ENCODE peak calls at places on chromosomes 4 and X, in ten cellular contexts. Q, C, T, Z, X, H, R, I, N and L are unnamed samples.

GRCh38 chr4:28883211-28883610 is 1837.0 kb upstream of the PCDH7 start:
- DNase-seq in Q (no peak), C (no peak), T (no peak), Z (no peak), X (no peak), H (no peak), R (no peak), I (no peak), N (no peak), L (no peak)

GRCh38 chr4:140884431-140885058 is 128.4 kb upstream of the TBC1D9 start:
- DNase-seq in Q (no peak), C (peak), T (no peak), Z (peak), X (peak), H (peak), R (no peak), I (peak), N (no peak), L (peak)

GRCh38 chrX:111353810-111354209 is 58.2 kb downstream of the DCX start:
- DNase-seq in Q (no peak), C (no peak), T (no peak), Z (no peak), X (no peak), H (no peak), R (no peak), I (no peak), N (no peak), L (no peak)

GRCh38 chr4:119103263-119103662 is 32.4 kb upstream of the MYOZ2 start:
- DNase-seq in Q (no peak), C (peak), T (no peak), Z (peak), X (no peak), H (peak), R (no peak), I (no peak), N (peak), L (peak)

GRCh38 chrX:108299101-108299591 is 139.1 kb downstream of the COL4A6 start:
- DNase-seq in Q (no peak), C (no peak), T (no peak), Z (peak), X (no peak), H (no peak), R (no peak), I (no peak), N (no peak), L (peak)

GRCh38 chr4:81550005-81550896 is 78.5 kb upstream of the RASGEF1B start:
- DNase-seq in Q (no peak), C (no peak), T (no peak), Z (no peak), X (no peak), H (no peak), R (no peak), I (no peak), N (no peak), L (no peak)

GRCh38 chr4:107863850-107864371 is 39.2 kb downstream of the SGMS2 start:
- DNase-seq in Q (no peak), C (peak), T (no peak), Z (peak), X (no peak), H (no peak), R (no peak), I (peak), N (no peak), L (peak)

GRCh38 chrX:53237056-53237455 is 12.0 kb upstream of the KDM5C start:
- DNase-seq in Q (no peak), C (no peak), T (no peak), Z (no peak), X (no peak), H (no peak), R (no peak), I (no peak), N (no peak), L (no peak)

GRCh38 chr4:182188622-182189021 is 54.6 kb upstream of the TENM3 start:
- DNase-seq in Q (no peak), C (no peak), T (no peak), Z (no peak), X (no peak), H (peak), R (no peak), I (no peak), N (no peak), L (peak)

GRCh38 chr4:95835672-95836071 is 4.2 kb upstream of the PDHA2 start:
- DNase-seq in Q (no peak), C (no peak), T (no peak), Z (no peak), X (no peak), H (no peak), R (no peak), I (no peak), N (no peak), L (no peak)

GRCh38 chr4:7999695-8000094 is 60.0 kb upstream of the AFAP1 start:
- DNase-seq in Q (no peak), C (no peak), T (no peak), Z (no peak), X (no peak), H (no peak), R (no peak), I (no peak), N (no peak), L (no peak)

GRCh38 chr4:54172156-54172555 is 56.9 kb upstream of the PDGFRA start:
- DNase-seq in Q (no peak), C (no peak), T (no peak), Z (no peak), X (no peak), H (no peak), R (no peak), I (no peak), N (no peak), L (no peak)

GRCh38 chrX:124518888-124519287 is 172.5 kb downstream of the SH2D1A start:
- DNase-seq in Q (no peak), C (no peak), T (no peak), Z (no peak), X (no peak), H (peak), R (no peak), I (no peak), N (no peak), L (peak)

GRCh38 chr4:1410491-1411325 is 4.5 kb upstream of the NKX1-1 start:
- DNase-seq in Q (peak), C (no peak), T (no peak), Z (peak), X (peak), H (peak), R (peak), I (no peak), N (peak), L (peak)

GRCh38 chrX:138127314-138127713 is 561.4 kb downstream of the ZIC3 start:
- DNase-seq in Q (no peak), C (no peak), T (no peak), Z (no peak), X (no peak), H (peak), R (no peak), I (no peak), N (no peak), L (peak)

GRCh38 chrX:13778916-13779315 is 38.0 kb downstream of the GPM6B start:
- DNase-seq in Q (no peak), C (no peak), T (no peak), Z (peak), X (no peak), H (peak), R (no peak), I (no peak), N (no peak), L (peak)

GRCh38 chr4:139223682-139224317 is 46.8 kb upstream of the ELF2 start:
- DNase-seq in Q (no peak), C (no peak), T (peak), Z (no peak), X (no peak), H (peak), R (no peak), I (no peak), N (no peak), L (peak)

GRCh38 chr4:94488667-94489066 is 36.9 kb downstream of the PDLIM5 start:
- DNase-seq in Q (no peak), C (no peak), T (no peak), Z (no peak), X (no peak), H (peak), R (no peak), I (no peak), N (no peak), L (peak)

GRCh38 chr4:126532527-126532926 is 1100.2 kb upstream of the INTU start:
- DNase-seq in Q (no peak), C (no peak), T (no peak), Z (no peak), X (no peak), H (no peak), R (no peak), I (no peak), N (no peak), L (no peak)

GRCh38 chr4:107721436-107722090 is 1.5 kb upstream of the PAPSS1 start:
- DNase-seq in Q (peak), C (no peak), T (no peak), Z (no peak), X (peak), H (no peak), R (peak), I (peak), N (no peak), L (no peak)

GRCh38 chr4:27728892-27729291 is 868.3 kb downstream of the STIM2 start:
- DNase-seq in Q (no peak), C (no peak), T (no peak), Z (no peak), X (no peak), H (no peak), R (no peak), I (no peak), N (no peak), L (no peak)

GRCh38 chr4:185235480-185236154 is 26.2 kb downstream of the SNX25 start:
- DNase-seq in Q (no peak), C (no peak), T (no peak), Z (peak), X (no peak), H (no peak), R (no peak), I (no peak), N (no peak), L (no peak)

GRCh38 chrX:73851014-73852009 is 288.3 kb downstream of the CHIC1 start:
- DNase-seq in Q (no peak), C (no peak), T (peak), Z (peak), X (peak), H (no peak), R (no peak), I (no peak), N (peak), L (peak)

GRCh38 chrX:54560411-54560810 is 30.4 kb downstream of the GNL3L start:
- DNase-seq in Q (no peak), C (no peak), T (no peak), Z (peak), X (no peak), H (no peak), R (no peak), I (no peak), N (no peak), L (no peak)